ENCODE peak calls at places on chromosomes 1 and 21, in seven cellular contexts. C, Q, P, U, W, V and E are unnamed samples.

GRCh38 chr1:87902830-87903614 is 574.3 kb downstream of the LMO4 start:
- DNase-seq in C (no peak), Q (peak; percentile 17), P (no peak), U (no peak), W (no peak), V (peak; percentile 40), E (peak; percentile 1)

GRCh38 chr1:246161626-246162025 is 345.5 kb downstream of the SMYD3 start:
- DNase-seq in C (no peak), Q (peak; percentile 61), P (no peak), U (no peak), W (no peak), V (no peak), E (no peak)

GRCh38 chr1:41699861-41700248 is 215.4 kb upstream of the EDN2 start:
- DNase-seq in C (no peak), Q (no peak), P (no peak), U (no peak), W (no peak), V (no peak), E (no peak)

GRCh38 chr1:25544243-25544764 is 898 bp downstream of the LDLRAP1 start:
- DNase-seq in C (no peak), Q (no peak), P (no peak), U (no peak), W (no peak), V (no peak), E (no peak)

GRCh38 chr1:81920245-81920740 is 119.6 kb downstream of the ADGRL2 start:
- DNase-seq in C (no peak), Q (peak; percentile 52), P (peak; percentile 26), U (no peak), W (peak; percentile 10), V (no peak), E (no peak)

GRCh38 chr1:2879026-2879425 is 77.5 kb upstream of the TTC34 start:
- DNase-seq in C (no peak), Q (no peak), P (no peak), U (no peak), W (no peak), V (no peak), E (no peak)

GRCh38 chr21:31382060-31382459 is 38.0 kb upstream of the TIAM1 start:
- DNase-seq in C (no peak), Q (no peak), P (no peak), U (no peak), W (no peak), V (no peak), E (no peak)

GRCh38 chr21:36555199-36555598 is 75.3 kb upstream of the CLDN14 start:
- DNase-seq in C (no peak), Q (no peak), P (no peak), U (no peak), W (no peak), V (no peak), E (no peak)

GRCh38 chr1:234579967-234580366 is 30.0 kb downstream of the IRF2BP2 start:
- DNase-seq in C (no peak), Q (no peak), P (no peak), U (no peak), W (no peak), V (no peak), E (no peak)

GRCh38 chr1:232435746-232436145 is 194.2 kb downstream of the SIPA1L2 start:
- DNase-seq in C (no peak), Q (peak; percentile 54), P (no peak), U (no peak), W (no peak), V (no peak), E (no peak)

GRCh38 chr1:233261206-233261605 is 34.3 kb downstream of the PCNX2 start:
- DNase-seq in C (no peak), Q (no peak), P (no peak), U (peak; percentile 24), W (no peak), V (no peak), E (no peak)

GRCh38 chr1:182718311-182718710 is 33.9 kb upstream of the RGS8 start:
- DNase-seq in C (no peak), Q (no peak), P (no peak), U (no peak), W (no peak), V (no peak), E (peak; percentile 54)

GRCh38 chr1:4425892-4426291 is 228.5 kb upstream of the AJAP1 start:
- DNase-seq in C (no peak), Q (no peak), P (no peak), U (no peak), W (no peak), V (no peak), E (peak; percentile 40)

GRCh38 chr1:109687641-109688499 is at the start of gene GSTM1:
- DNase-seq in C (no peak), Q (peak; percentile 78), P (no peak), U (peak; percentile 69), W (no peak), V (no peak), E (peak; percentile 84)

GRCh38 chr1:154191990-154192450 is at the start of gene TPM3:
- DNase-seq in C (no peak), Q (no peak), P (no peak), U (no peak), W (peak; percentile 63), V (no peak), E (no peak)

GRCh38 chr1:206112600-206113301 is 4.4 kb downstream of the AVPR1B start:
- DNase-seq in C (no peak), Q (no peak), P (no peak), U (peak; percentile 62), W (no peak), V (peak; percentile 70), E (no peak)

DNA sequence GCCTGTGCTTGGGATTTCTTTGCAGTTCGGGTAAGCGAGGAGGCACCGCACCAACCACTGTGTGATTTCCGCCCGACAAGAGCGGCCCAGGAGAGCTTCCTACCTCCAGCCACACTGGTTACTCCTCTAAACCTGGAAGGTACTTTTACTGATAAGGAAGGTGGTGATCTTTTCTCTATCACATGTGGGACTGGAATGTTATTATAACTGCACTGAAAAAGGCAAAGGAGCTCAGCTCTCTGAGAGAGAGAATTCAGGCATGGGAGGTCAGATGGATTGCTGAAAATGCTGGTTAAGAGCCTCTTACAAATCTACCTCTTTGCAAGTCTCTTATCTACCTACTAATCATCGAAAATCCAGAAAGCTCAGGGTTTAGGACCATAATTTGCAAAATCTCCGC is 7.7 kb upstream of the KCNE1 start:
- DNase-seq in C (no peak), Q (no peak), P (no peak), U (no peak), W (no peak), V (no peak), E (no peak)
- TF ChIP-seq CTCF in C (no peak), Q (no peak), P (no peak), U (no peak), W (no peak), V (no peak), E (no peak)

DNA sequence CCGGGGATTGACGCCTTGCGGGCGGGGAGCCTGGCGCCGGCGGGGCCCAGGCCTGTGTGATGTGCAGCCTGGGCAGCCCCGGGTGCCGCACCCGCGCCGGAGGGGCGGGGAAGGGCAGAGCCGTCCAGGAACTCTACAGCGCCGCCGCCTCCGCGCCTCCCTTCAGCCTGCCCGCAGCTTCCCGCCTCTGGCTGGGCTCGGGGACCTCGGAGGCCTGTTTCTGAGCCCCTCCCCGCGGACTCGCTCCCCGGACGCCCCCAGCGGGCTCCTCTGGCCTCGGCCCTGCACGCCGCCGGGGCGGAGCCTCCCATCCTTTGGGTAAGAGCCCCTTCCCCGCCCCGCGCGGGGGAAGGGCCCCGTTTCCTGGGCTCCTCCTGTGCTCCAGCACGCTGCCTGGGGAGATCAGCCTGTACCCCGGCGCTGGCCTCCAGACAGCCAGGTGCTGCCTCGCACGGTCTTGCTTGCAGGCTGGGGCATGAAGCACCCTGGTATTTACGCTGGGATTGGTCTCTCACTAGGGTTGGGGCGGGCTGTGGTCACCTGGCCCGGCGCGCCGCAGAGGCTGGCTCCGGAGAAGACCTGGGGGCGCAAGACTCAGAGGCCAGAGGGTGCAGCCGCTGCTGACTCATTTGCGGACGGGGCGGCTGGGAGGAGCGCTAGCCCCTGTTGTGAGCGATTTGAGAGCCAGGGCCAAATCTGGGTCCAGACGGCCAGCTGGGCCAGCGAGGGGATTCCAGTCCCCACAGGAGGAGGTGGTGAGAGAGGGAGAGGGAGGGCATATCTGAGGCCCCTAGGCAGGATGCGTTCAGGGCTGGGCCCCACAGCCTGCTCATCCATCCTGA is 5.7 kb upstream of the ACOT11 start:
- DNase-seq in C (peak; percentile 59), Q (peak; percentile 78), P (peak; percentile 75), U (peak; percentile 85), W (peak; percentile 19), V (peak; percentile 67), E (peak; percentile 73)
- TF ChIP-seq CTCF in C (no peak), Q (no peak), P (no peak), U (no peak), W (no peak), V (peak; percentile 13), E (no peak)

DNA sequence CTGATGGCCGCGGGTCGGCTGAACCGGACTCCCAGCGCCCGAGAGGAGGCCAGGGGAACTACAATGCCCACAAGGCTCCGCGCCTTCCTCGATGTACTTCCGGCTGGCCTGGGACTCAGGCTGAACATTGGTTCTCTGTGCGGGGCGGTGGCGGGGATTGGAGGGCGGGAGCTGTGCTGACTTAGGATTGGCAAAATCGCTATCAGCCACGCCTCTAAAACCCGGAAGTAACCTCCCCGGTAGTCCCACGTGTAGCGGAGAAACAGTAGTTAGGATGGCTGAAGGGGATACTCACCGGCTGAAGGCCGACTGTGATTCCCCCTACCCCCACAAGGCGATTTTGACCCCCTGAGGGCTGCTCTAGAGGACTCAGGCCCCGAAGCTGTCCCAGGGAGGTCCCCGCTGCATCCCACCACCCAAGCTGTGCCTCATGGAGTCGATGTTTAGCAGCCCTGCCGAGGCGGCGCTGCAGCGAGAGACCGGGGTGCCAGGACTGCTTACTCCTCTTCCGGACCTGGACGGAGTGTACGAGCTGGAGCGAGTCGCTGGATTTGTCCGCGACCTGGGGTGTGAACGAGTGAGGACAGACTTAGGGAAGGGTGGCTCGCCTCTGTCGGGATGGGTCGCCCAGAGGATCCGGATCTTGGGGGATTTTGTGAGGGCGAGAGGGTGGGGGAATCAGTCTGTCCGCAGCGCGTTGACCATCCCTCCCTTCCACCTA is at the start of gene DPH2:
- DNase-seq in C (peak; percentile 93), Q (peak; percentile 98), P (peak; percentile 95), U (peak; percentile 94), W (peak; percentile 97), V (peak; percentile 98), E (peak; percentile 99)
- TF ChIP-seq CTCF in C (no peak), Q (no peak), P (peak; percentile 21), U (no peak), W (peak; percentile 45), V (no peak), E (no peak)

GRCh38 chr1:198350456-198350855 is 190.0 kb downstream of the ATP6V1G3 start:
- DNase-seq in C (no peak), Q (no peak), P (no peak), U (no peak), W (no peak), V (no peak), E (peak; percentile 8)
- TF ChIP-seq CTCF in C (no peak), Q (no peak), P (no peak), U (no peak), W (no peak), V (no peak), E (no peak)

GRCh38 chr1:216815239-216815955 is 92.2 kb upstream of the ESRRG start:
- DNase-seq in C (no peak), Q (peak; percentile 34), P (no peak), U (no peak), W (peak; percentile 84), V (no peak), E (no peak)
- TF ChIP-seq CTCF in C (no peak), Q (no peak), P (no peak), U (no peak), W (no peak), V (no peak), E (no peak)

GRCh38 chr1:159790237-159790917 is 9.6 kb downstream of the DUSP23 start:
- DNase-seq in C (no peak), Q (peak; percentile 23), P (peak; percentile 14), U (peak; percentile 43), W (no peak), V (no peak), E (no peak)
- TF ChIP-seq CTCF in C (peak; percentile 79), Q (peak; percentile 64), P (peak; percentile 77), U (peak; percentile 57), W (peak; percentile 32), V (peak; percentile 72), E (peak; percentile 66)

GRCh38 chr1:106217765-106218164 is 838.7 kb upstream of the PRMT6 start:
- DNase-seq in C (no peak), Q (no peak), P (no peak), U (no peak), W (no peak), V (no peak), E (no peak)
- TF ChIP-seq CTCF in C (no peak), Q (peak; percentile 26), P (peak; percentile 57), U (no peak), W (no peak), V (no peak), E (no peak)